ENCODE peak calls at places on chromosome 3, in four cellular contexts. Y is K562, W is HL-60, Z is GM12878. G is an unnamed sample.

GRCh38 chr3:134685881-134686802 is 35.3 kb upstream of the KY start:
- DNase-seq in Z (no peak), W (no peak), Y (no peak), G (no peak)

GRCh38 chr3:194256040-194256945 is 94.8 kb downstream of the CPN2 start:
- DNase-seq in Z (no peak), Y (peak; percentile 57), W (no peak), G (no peak)

GRCh38 chr3:193207290-193207689 is 33.7 kb upstream of the PLAAT1 start:
- DNase-seq in Z (no peak), W (no peak), Y (no peak), G (no peak)

GRCh38 chr3:177615015-177615414 is 417.7 kb upstream of the TBL1XR1 start:
- DNase-seq in Y (peak; percentile 26), Z (no peak), W (peak; percentile 27), G (no peak)

GRCh38 chr3:132749786-132750185 is 27.6 kb upstream of the NPHP3 start:
- DNase-seq in Y (no peak), Z (no peak), W (no peak), G (no peak)

GRCh38 chr3:58179235-58180098 is 31.3 kb downstream of the DNASE1L3 start:
- DNase-seq in Y (no peak), W (no peak), Z (no peak), G (no peak)

GRCh38 chr3:10238330-10238995 is 9.8 kb upstream of the TATDN2 start:
- DNase-seq in W (no peak), Y (peak; percentile 39), Z (no peak), G (no peak)

GRCh38 chr3:149653564-149653963 is 4.3 kb downstream of the WWTR1 start:
- DNase-seq in Y (no peak), W (no peak), Z (no peak), G (no peak)

GRCh38 chr3:148856404-148856803 is 8.7 kb upstream of the CPA3 start:
- DNase-seq in Z (no peak), W (no peak), Y (no peak), G (no peak)

GRCh38 chr3:157098823-157099185 is 61.1 kb downstream of the CCNL1 start:
- DNase-seq in Z (no peak), Y (no peak), W (no peak), G (no peak)

GRCh38 chr3:181329024-181329423 is 339.5 kb upstream of the DNAJC19 start:
- DNase-seq in Z (no peak), W (no peak), Y (no peak), G (no peak)

GRCh38 chr3:192884831-192885356 is 32.8 kb downstream of the MB21D2 start:
- DNase-seq in W (no peak), Z (no peak), Y (no peak), G (no peak)

GRCh38 chr3:195884691-195885035 is 23.7 kb downstream of the TNK2 start:
- DNase-seq in W (no peak), Z (no peak), Y (no peak), G (no peak)

GRCh38 chr3:98977520-98977919 is 76.0 kb upstream of the DCBLD2 start:
- DNase-seq in Z (peak; percentile 43), W (no peak), Y (no peak), G (peak; percentile 6)

GRCh38 chr3:132285620-132285945 is 31.6 kb upstream of the ACP3 start:
- DNase-seq in W (no peak), Y (no peak), Z (no peak), G (no peak)

GRCh38 chr3:46517016-46517770 is 19.4 kb downstream of the RTP3 start:
- DNase-seq in W (no peak), Y (no peak), Z (no peak), G (no peak)
- TF ChIP-seq POLR2AphosphoS5 in W (no peak), Y (no peak), Z (no peak), G (no peak)

GRCh38 chr3:59386165-59386564 is 336.3 kb upstream of the CFAP20DC start:
- DNase-seq in Y (no peak), W (peak; percentile 16), Z (peak; percentile 88), G (peak; percentile 41)

GRCh38 chr3:59385547-59385946 is 335.7 kb upstream of the CFAP20DC start:
- DNase-seq in Y (no peak), W (no peak), Z (no peak), G (no peak)

GRCh38 chr3:59392116-59392515 is 342.3 kb upstream of the CFAP20DC start:
- DNase-seq in Z (no peak), Y (no peak), W (no peak), G (no peak)

GRCh38 chr3:59391131-59391530 is 341.3 kb upstream of the CFAP20DC start:
- DNase-seq in W (no peak), Z (no peak), Y (no peak), G (no peak)

DNA sequence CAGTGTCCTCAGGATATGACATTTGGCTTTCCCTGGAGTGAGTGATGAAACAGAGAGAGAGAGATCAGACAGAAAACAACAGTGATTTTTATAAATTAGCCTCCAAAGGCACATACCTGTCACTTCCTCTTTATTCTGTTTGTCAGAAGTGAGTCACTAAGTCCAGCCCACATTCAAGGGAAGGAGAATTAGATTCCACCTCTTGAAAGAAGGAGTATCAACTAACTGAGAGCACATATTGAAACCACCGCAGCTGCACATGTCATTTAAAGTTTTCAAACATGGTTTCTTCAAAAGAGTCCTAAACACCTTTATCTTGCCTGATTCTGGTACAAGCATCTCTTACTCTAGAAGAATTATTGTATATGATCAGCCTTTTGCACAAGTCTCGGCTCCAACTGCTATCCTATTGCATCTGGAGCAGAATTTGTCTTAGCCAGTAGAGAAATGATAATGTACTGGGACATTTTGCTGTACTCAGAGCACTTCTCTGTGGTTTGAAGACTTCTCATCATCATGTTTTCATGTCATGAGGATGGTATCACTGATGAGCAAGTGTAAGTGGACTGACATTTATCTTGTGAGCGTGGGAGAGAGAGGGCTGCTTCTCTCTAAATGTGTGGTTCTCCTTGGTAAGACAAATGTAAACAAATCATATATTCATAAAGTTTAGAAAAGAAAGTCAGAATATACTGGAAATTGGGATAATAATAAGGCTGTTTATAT is 338.9 kb upstream of the CFAP20DC start:
- DNase-seq in W (no peak), Y (no peak), Z (no peak), G (no peak)
- TF ChIP-seq SPI1 in W (peak; percentile 64), Y (peak; percentile 65), Z (peak; percentile 96), G (peak; percentile 96)

GRCh38 chr3:140630866-140631265 is 47.0 kb upstream of the TRIM42 start:
- DNase-seq in Y (no peak), W (no peak), Z (no peak), G (no peak)

GRCh38 chr3:140635276-140635675 is 42.6 kb upstream of the TRIM42 start:
- DNase-seq in Y (no peak), W (no peak), Z (no peak), G (no peak)

GRCh38 chr3:140636452-140637138 is 41.3 kb upstream of the TRIM42 start:
- DNase-seq in Z (no peak), W (no peak), Y (no peak), G (no peak)
- TF ChIP-seq POLR2AphosphoS5 in Z (no peak), W (no peak), Y (no peak), G (no peak)

GRCh38 chr3:15081960-15082664 is 16.8 kb downstream of the RBSN start:
- DNase-seq in W (peak; percentile 61), Y (no peak), Z (no peak), G (no peak)

GRCh38 chr3:15089201-15089600 is 9.7 kb downstream of the RBSN start:
- DNase-seq in Z (no peak), Y (no peak), W (no peak), G (no peak)

GRCh38 chr3:15083190-15083700 is 15.7 kb downstream of the RBSN start:
- DNase-seq in Y (no peak), Z (no peak), W (no peak), G (no peak)

GRCh38 chr3:15086263-15086662 is 12.7 kb downstream of the RBSN start:
- DNase-seq in Y (no peak), W (no peak), Z (no peak), G (no peak)

GRCh38 chr3:15086699-15087098 is 12.2 kb downstream of the RBSN start:
- DNase-seq in W (no peak), Z (no peak), Y (no peak), G (no peak)
- TF ChIP-seq SPI1 in W (no peak), Z (no peak), Y (no peak), G (no peak)

DNA sequence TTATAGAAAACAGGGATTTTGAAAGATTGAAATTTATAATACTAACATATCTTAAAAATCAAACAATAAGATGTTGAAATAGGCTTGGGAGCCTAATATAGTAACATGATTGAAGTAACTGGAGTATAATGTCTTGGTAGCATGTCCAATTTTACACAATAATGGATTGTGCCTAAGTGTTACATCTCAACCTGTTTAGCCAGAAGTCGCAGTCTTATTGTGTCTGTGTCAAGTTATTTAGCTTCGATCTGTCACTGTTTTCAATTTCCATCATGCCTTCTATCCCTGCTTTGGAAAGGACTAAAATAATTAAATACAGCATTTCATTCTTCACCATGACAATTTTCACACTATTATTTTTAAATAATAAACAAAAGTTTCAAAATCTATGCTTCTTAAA is 1352.2 kb downstream of the SI start:
- DNase-seq in W (no peak), Z (no peak), Y (no peak), G (no peak)
- TF ChIP-seq POLR2AphosphoS5 in W (no peak), Z (no peak), Y (no peak), G (no peak)

DNA sequence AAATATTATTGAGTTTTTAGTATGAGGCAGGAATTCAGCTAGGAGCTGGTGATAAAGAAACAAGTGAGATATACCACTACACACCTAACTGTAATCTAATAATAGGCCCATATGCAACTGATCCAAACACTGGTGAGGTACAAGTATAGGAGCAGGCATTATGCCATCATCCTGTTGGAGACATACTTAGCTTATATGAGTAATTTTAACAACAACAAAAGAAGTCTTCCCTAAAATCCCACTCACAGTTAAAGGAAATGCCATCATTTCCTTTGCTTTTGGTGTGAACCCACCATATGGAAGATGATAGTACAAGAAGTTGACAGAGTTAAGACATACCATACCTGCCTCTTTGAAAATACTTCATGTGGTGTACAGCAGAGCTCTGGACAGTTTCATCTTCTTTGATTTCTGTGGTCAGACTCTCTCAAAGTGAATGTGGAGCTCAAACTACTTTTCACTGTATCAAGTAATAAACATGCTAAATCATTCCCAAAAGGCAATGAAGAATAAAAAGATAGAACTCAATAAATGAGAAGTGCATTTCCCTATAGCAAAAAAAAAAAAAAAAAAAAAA is 85.5 kb downstream of the CD200R1L start:
- DNase-seq in Z (no peak), Y (no peak), W (no peak), G (no peak)
- TF ChIP-seq SPI1 in Z (no peak), Y (no peak), W (no peak), G (no peak)

GRCh38 chr3:73552700-73553099 is 72.0 kb downstream of the PDZRN3 start:
- DNase-seq in Y (no peak), W (no peak), Z (no peak), G (no peak)
- TF ChIP-seq POLR2AphosphoS5 in Y (no peak), W (no peak), Z (no peak), G (no peak)

DNA sequence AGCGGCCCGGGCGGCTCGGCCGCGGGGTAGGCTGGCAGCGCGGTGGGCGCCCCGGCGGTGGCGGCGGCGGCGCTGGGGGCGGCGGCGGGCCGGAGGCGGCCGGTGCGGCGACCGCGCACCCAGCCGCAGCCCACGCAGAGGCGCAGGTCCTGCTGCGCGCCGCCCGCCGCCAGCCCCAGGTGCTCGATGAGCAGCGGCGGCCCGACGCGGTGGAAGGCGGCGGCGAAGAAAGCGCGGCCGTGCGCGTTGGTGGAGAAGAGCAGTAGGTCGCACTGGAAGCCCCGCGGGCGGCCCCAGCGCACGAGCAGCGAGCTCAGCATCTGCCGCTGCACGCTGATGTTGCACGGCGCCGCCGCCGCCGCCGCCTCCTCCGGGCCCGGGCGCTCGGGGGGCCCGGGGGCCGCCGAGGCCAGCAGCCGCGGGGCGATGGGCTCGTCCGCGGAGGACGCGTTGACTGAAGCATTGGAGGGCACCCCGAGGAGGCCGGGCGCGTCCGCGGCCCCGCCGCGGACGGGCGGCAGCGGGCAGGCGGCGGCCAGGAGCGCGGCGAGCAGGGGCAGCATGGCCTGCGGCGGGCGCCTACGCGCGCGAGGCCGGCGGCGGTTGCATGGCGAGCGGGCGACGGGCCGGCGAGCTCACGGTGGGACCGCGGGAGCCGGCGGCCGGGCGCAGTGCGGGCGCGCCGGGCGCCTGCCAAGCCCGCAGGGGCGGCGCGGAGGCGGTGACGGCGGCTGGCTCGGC is 452 bp downstream of the TMEM158 start:
- DNase-seq in W (no peak), Y (peak; percentile 72), Z (no peak), G (peak; percentile 51)
- TF ChIP-seq SPI1 in W (no peak), Y (no peak), Z (no peak), G (no peak)